ENCODE peak calls at places on chromosomes 6 and 20, in six cellular contexts. I is Peyer's patch, D is uterus, U is AG10803, G is bronchial epithelial cell, O is pancreas. K is an unnamed sample.

GRCh38 chr20:63288581-63289251 is 4.3 kb upstream of the COL20A1 start:
- DNase-seq in D (no peak), I (no peak), O (peak; percentile 34), G (no peak), U (no peak), K (no peak)

GRCh38 chr6:169529931-169530761 is 171.7 kb downstream of the WDR27 start:
- DNase-seq in U (peak; percentile 97), G (no peak), D (peak; percentile 71), I (no peak), O (peak; percentile 24), K (no peak)

GRCh38 chr6:11094411-11094851 is 797 bp downstream of the SMIM13 start:
- DNase-seq in U (peak; percentile 42), O (peak; percentile 42), D (peak; percentile 28), G (peak; percentile 44), I (no peak), K (no peak)

GRCh38 chr6:43089874-43090556 is 13.9 kb downstream of the PTK7 start:
- DNase-seq in U (peak; percentile 73), O (no peak), G (peak; percentile 18), D (no peak), I (no peak), K (no peak)

GRCh38 chr6:140052757-140053729 is 678.6 kb upstream of the CITED2 start:
- DNase-seq in I (no peak), U (peak; percentile 81), O (no peak), D (no peak), G (peak; percentile 29), K (no peak)

GRCh38 chr6:168515376-168515775 is 74.4 kb downstream of the SMOC2 start:
- DNase-seq in I (no peak), O (no peak), D (no peak), G (no peak), U (no peak), K (no peak)

GRCh38 chr6:109382576-109383437 is 540 bp upstream of the CD164 start:
- DNase-seq in O (peak; percentile 89), I (peak; percentile 96), G (peak; percentile 89), U (peak; percentile 94), D (peak; percentile 92), K (peak; percentile 70)

GRCh38 chr20:7196481-7196880 is 429.0 kb downstream of the BMP2 start:
- DNase-seq in U (no peak), I (no peak), D (no peak), O (no peak), G (peak; percentile 94), K (no peak)

GRCh38 chr20:38873050-38873581 is 53.1 kb upstream of the FAM83D start:
- DNase-seq in O (no peak), U (no peak), D (no peak), I (no peak), G (no peak), K (no peak)

GRCh38 chr6:156379946-156380707 is 397.1 kb upstream of the ARID1B start:
- DNase-seq in U (peak; percentile 12), D (no peak), I (no peak), O (no peak), G (no peak), K (no peak)

GRCh38 chr20:59690101-59690500 is 85.8 kb downstream of the PHACTR3 start:
- DNase-seq in I (no peak), O (no peak), G (no peak), U (no peak), D (no peak), K (no peak)

GRCh38 chr6:42864602-42865001 is 14.8 kb upstream of the RPL7L1 start:
- DNase-seq in U (peak; percentile 5), O (no peak), I (no peak), G (no peak), D (no peak), K (no peak)

GRCh38 chr6:25084508-25084833 is 148.7 kb upstream of the RIPOR2 start:
- DNase-seq in U (no peak), G (no peak), I (no peak), O (no peak), D (no peak), K (no peak)

GRCh38 chr6:168314948-168315347 is 4.6 kb downstream of the DACT2 start:
- DNase-seq in O (no peak), U (peak; percentile 25), D (no peak), I (no peak), G (peak; percentile 90), K (peak; percentile 0)

GRCh38 chr6:115001726-115002436 is 659.1 kb upstream of the HS3ST5 start:
- DNase-seq in D (no peak), O (no peak), U (no peak), I (no peak), G (peak; percentile 15), K (no peak)

GRCh38 chr20:31673435-31673834 is 35.7 kb downstream of the COX4I2 start:
- DNase-seq in I (no peak), U (no peak), G (no peak), D (no peak), O (no peak), K (no peak)

GRCh38 chr20:62772994-62773858 is 23.0 kb upstream of the MRGBP start:
- DNase-seq in U (peak; percentile 80), G (peak; percentile 43), O (peak; percentile 46), D (no peak), I (no peak), K (no peak)

GRCh38 chr20:51400051-51400926 is 142.2 kb downstream of the NFATC2 start:
- DNase-seq in D (no peak), G (peak; percentile 44), I (no peak), O (no peak), U (no peak), K (no peak)

GRCh38 chr20:51565741-51566140 is 23.2 kb upstream of the NFATC2 start:
- DNase-seq in D (no peak), G (no peak), O (no peak), I (no peak), U (peak; percentile 57), K (no peak)

GRCh38 chr20:62921119-62921687 is 5.1 kb downstream of the DIDO1 start:
- DNase-seq in I (peak; percentile 55), O (no peak), D (no peak), G (peak; percentile 64), U (peak; percentile 43), K (no peak)

GRCh38 chr6:100774681-100775080 is 106.4 kb downstream of the ASCC3 start:
- DNase-seq in G (peak; percentile 78), D (no peak), O (no peak), I (no peak), U (peak; percentile 2), K (peak; percentile 10)

GRCh38 chr6:43582911-43583310 is 6.9 kb downstream of the POLH start:
- DNase-seq in D (no peak), I (no peak), O (no peak), G (no peak), U (peak; percentile 80), K (no peak)

GRCh38 chr20:62374431-62375152 is 7.5 kb upstream of the LAMA5 start:
- DNase-seq in G (no peak), I (no peak), U (no peak), O (no peak), D (no peak), K (no peak)

GRCh38 chr6:70474751-70475150 is 61.4 kb downstream of the FAM135A start:
- DNase-seq in I (no peak), D (no peak), G (no peak), O (no peak), U (no peak), K (no peak)

GRCh38 chr6:109239192-109239917 is 142.9 kb downstream of the CD164 start:
- DNase-seq in G (no peak), U (no peak), D (no peak), I (no peak), O (no peak), K (no peak)

GRCh38 chr6:75334266-75335040 is 49.9 kb upstream of the TMEM30A start:
- DNase-seq in U (peak; percentile 76), O (no peak), I (no peak), G (peak; percentile 88), D (peak; percentile 42), K (no peak)

DNA sequence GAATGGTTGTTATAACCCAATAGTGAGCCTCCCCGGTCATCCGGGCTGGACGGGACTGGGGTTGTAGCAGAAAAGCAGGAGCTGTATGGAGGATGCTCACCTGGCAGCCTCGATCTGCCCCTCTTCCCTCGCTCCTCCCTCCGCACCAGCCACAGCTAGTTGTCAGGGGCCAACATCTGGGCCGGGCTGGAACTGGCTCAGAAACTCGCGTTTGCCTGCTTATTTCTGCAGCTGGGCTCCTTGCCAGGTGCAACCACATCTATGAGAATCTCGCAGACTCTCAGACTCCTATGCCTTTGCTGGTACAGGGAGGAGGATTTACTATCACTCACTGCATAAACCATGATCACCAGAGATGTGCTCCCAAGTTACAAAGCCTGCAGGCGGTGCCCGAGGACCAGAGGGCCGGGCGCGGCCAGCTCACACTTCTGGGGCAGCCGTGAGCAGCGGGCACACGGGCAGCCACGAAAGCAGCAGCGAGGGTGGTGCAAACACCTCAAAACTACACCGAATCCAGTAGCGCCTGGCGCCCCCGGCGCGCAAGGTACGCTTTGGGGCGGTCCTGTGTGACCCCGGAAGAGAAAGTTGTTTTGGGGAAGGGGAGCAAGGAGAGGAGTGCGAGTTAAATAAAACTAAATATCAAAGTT is 609 bp upstream of the LRRC1 start:
- DNase-seq in O (peak; percentile 60), D (peak; percentile 48), I (peak; percentile 87), U (peak; percentile 92), G (peak; percentile 63), K (no peak)
- TF ChIP-seq CTCF in O (no peak), D (peak; percentile 30), I (peak; percentile 41), U (peak; percentile 55), G (peak; percentile 32), K (peak; percentile 43)

DNA sequence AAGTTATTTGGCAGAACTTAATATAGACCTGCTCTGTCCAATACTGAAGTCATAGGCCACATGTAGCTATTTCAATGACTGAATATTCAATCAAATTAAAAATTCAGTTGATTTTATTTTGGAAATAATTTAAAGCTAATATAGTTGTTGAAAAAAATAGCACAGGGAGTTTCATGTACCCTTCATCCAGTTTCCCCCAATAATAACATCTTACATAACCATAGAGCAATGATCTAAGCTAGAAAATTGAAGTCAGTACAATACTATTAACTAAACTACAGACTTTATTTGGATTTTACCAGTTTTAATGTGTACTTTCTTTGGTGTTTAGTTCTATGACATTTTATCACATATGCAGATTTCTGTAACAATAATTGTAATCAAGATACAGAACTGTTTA is 212.2 kb upstream of the HDDC2 start:
- DNase-seq in O (no peak), G (no peak), D (no peak), I (no peak), U (no peak), K (no peak)
- TF ChIP-seq CTCF in O (no peak), G (no peak), D (no peak), I (no peak), U (no peak), K (no peak)

DNA sequence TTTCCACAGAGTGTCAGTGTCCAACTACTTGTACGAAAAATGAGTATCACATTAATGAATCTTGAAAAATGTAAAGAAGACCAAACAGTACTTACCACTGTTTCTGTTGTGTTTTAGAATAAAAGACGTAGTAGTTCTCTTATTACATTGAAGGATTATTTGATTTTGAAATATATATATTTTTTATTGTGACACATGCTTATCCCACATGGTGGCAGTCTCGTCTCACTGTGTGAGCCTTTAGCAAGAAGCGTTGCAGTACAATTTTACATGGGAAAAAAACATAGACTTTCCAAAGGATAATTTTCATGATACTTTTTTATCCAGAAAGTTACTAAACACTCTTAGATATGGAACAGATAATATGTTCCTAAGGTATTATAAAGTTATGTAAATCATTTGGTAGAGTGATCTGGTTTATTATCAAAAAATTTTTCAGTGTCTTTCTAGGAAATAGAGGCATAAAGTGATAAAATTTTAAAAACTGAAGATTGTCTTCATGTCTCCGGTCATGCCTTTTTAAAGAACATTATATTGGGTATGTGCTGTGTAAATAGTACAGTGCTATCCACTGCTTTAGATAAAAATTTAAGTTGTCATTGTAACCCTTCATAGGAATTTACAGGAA is 117.5 kb upstream of the SAMD5 start:
- DNase-seq in I (no peak), G (peak; percentile 34), U (peak; percentile 12), O (no peak), D (no peak), K (no peak)
- TF ChIP-seq CTCF in I (no peak), G (peak; percentile 24), U (peak; percentile 32), O (no peak), D (no peak), K (peak; percentile 23)

GRCh38 chr6:29647927-29648642 is 8.8 kb upstream of the MOG start:
- DNase-seq in D (no peak), G (peak; percentile 64), U (peak; percentile 45), I (no peak), O (no peak), K (no peak)
- TF ChIP-seq CTCF in D (peak; percentile 23), G (peak; percentile 55), U (peak; percentile 80), I (peak; percentile 25), O (peak; percentile 28), K (peak; percentile 59)

K was measured in AG04449.